ENCODE peak calls at places on chromosomes 3 and 15, in seven cellular contexts. D is fibroblast of mammary gland, C is sigmoid colon, M is RWPE1, S is fibroblast of pulmonary artery, I is islet precursor cell, J is cardiac fibroblast. V is an unnamed sample.
A peak's percentile ranks its signal among the peaks of the same experiment; 100 is the strongest.

GRCh38 chr3:46860381-46861292 is 2.6 kb downstream of the MYL3 start:
- DNase-seq in I (peak; percentile 77), M (no peak), C (peak; percentile 63), S (no peak), J (no peak), D (no peak), V (no peak)

GRCh38 chr15:34182942-34183341 is 27.0 kb downstream of the KATNBL1 start:
- DNase-seq in M (peak; percentile 25), J (no peak), I (peak; percentile 91), S (peak; percentile 7), D (no peak), C (no peak), V (no peak)

GRCh38 chr15:68650901-68651709 is 72.3 kb downstream of the CORO2B start:
- DNase-seq in D (no peak), S (no peak), I (peak; percentile 90), J (no peak), M (no peak), C (peak; percentile 76), V (no peak)

GRCh38 chr3:148707596-148708386 is 10.1 kb downstream of the AGTR1 start:
- DNase-seq in I (no peak), S (peak; percentile 17), J (peak; percentile 59), C (no peak), D (no peak), M (no peak), V (no peak)

GRCh38 chr15:47720555-47720954 is 3.2 kb downstream of the SEMA6D start:
- DNase-seq in C (no peak), S (no peak), D (no peak), M (no peak), I (no peak), J (no peak), V (no peak)

GRCh38 chr3:146511402-146512134 is 32.8 kb downstream of the PLSCR1 start:
- DNase-seq in J (no peak), I (no peak), M (no peak), D (no peak), C (no peak), S (no peak), V (no peak)

GRCh38 chr15:78195735-78196201 is 38.6 kb downstream of the ACSBG1 start:
- DNase-seq in C (no peak), D (no peak), M (peak; percentile 67), I (peak; percentile 71), S (peak; percentile 24), J (peak; percentile 22), V (peak; percentile 16)

GRCh38 chr3:33439421-33440327 is 531 bp downstream of the UBP1 start:
- DNase-seq in C (peak; percentile 82), J (peak; percentile 38), I (peak; percentile 78), M (peak; percentile 26), S (peak; percentile 39), D (peak; percentile 25), V (peak; percentile 43)

GRCh38 chr3:134473868-134474546 is 11.8 kb downstream of the ANAPC13 start:
- DNase-seq in M (peak; percentile 58), I (peak; percentile 86), S (peak; percentile 82), C (peak; percentile 86), D (peak; percentile 81), J (peak; percentile 87), V (peak; percentile 80)

GRCh38 chr15:80839764-80840130 is 60.6 kb downstream of the CEMIP start:
- DNase-seq in M (no peak), C (no peak), S (no peak), J (no peak), D (no peak), I (no peak), V (no peak)

GRCh38 chr15:39156166-39156565 is 424.7 kb upstream of the THBS1 start:
- DNase-seq in S (no peak), C (no peak), D (peak; percentile 94), M (no peak), J (peak; percentile 81), I (no peak), V (peak; percentile 64)

GRCh38 chr15:25764980-25765735 is 98.0 kb downstream of the ATP10A start:
- DNase-seq in D (no peak), C (no peak), J (no peak), M (no peak), S (no peak), I (no peak), V (no peak)

GRCh38 chr15:33243393-33243792 is 48.9 kb upstream of the FMN1 start:
- DNase-seq in C (no peak), M (peak; percentile 43), S (no peak), D (peak; percentile 36), I (no peak), J (peak; percentile 65), V (no peak)

GRCh38 chr3:177249203-177249602 is 51.9 kb upstream of the TBL1XR1 start:
- DNase-seq in I (no peak), C (no peak), S (no peak), J (no peak), D (no peak), M (no peak), V (no peak)

GRCh38 chr3:184380627-184381260 is 890 bp downstream of the CHRD start:
- DNase-seq in D (no peak), M (no peak), C (peak; percentile 64), J (no peak), S (no peak), I (no peak), V (no peak)

GRCh38 chr3:121942116-121942786 is 48.0 kb downstream of the SLC15A2 start:
- DNase-seq in I (no peak), J (peak; percentile 29), C (no peak), D (peak; percentile 4), M (peak; percentile 45), S (no peak), V (no peak)

GRCh38 chr3:195905970-195906864 is 2.1 kb downstream of the TNK2 start:
- DNase-seq in J (peak; percentile 43), M (no peak), S (no peak), I (no peak), D (peak; percentile 74), C (peak; percentile 44), V (peak; percentile 51)

GRCh38 chr15:69743091-69743490 is 290.5 kb downstream of the RPLP1 start:
- DNase-seq in J (no peak), I (peak; percentile 13), C (no peak), D (no peak), S (no peak), M (no peak), V (no peak)

GRCh38 chr3:15439476-15439875 is 12.1 kb downstream of the EAF1 start:
- DNase-seq in J (peak; percentile 74), I (no peak), D (peak; percentile 72), S (no peak), C (no peak), M (no peak), V (no peak)

GRCh38 chr3:127476936-127477335 is 113.6 kb downstream of the TPRA1 start:
- DNase-seq in C (no peak), S (no peak), I (no peak), J (no peak), M (no peak), D (no peak), V (no peak)

GRCh38 chr3:143726727-143727126 is 121.5 kb downstream of the SLC9A9 start:
- DNase-seq in I (no peak), C (no peak), D (peak; percentile 61), J (peak; percentile 48), M (no peak), S (no peak), V (peak; percentile 11)

GRCh38 chr15:38706956-38707355 is 142.3 kb upstream of the RASGRP1 start:
- DNase-seq in J (no peak), S (no peak), D (no peak), M (peak; percentile 54), C (no peak), I (no peak), V (no peak)

GRCh38 chr3:171806200-171807128 is 3.8 kb downstream of the PLD1 start:
- DNase-seq in M (peak; percentile 41), C (no peak), D (peak; percentile 93), I (no peak), S (peak; percentile 83), J (peak; percentile 90), V (peak; percentile 99)

GRCh38 chr15:82530606-82531379 is 9.5 kb downstream of the RPS17 start:
- DNase-seq in M (peak; percentile 77), C (peak; percentile 82), J (peak; percentile 70), I (peak; percentile 89), D (peak; percentile 54), S (peak; percentile 66), V (peak; percentile 51)

GRCh38 chr3:5021571-5022092 is 42.4 kb downstream of the BHLHE40 start:
- DNase-seq in S (peak; percentile 47), J (peak; percentile 85), D (peak; percentile 87), M (peak; percentile 60), I (no peak), C (no peak), V (no peak)

GRCh38 chr15:34600920-34601319 is 17.5 kb upstream of the GOLGA8B start:
- DNase-seq in C (no peak), D (no peak), M (no peak), S (no peak), J (no peak), I (no peak), V (no peak)

GRCh38 chr15:71228403-71228802 is 113.1 kb downstream of the THSD4 start:
- DNase-seq in C (no peak), I (peak; percentile 41), D (no peak), J (no peak), M (no peak), S (no peak), V (peak; percentile 66)

GRCh38 chr3:148083501-148084267 is 614.0 kb upstream of the AGTR1 start:
- DNase-seq in I (no peak), M (no peak), C (no peak), D (no peak), S (no peak), J (no peak), V (no peak)

GRCh38 chr3:151426337-151426648 is 34.6 kb downstream of the IGSF10 start:
- DNase-seq in I (no peak), C (no peak), D (no peak), S (no peak), J (no peak), M (no peak), V (no peak)

GRCh38 chr3:85560088-85560790 is 601.5 kb downstream of the CADM2 start:
- DNase-seq in C (no peak), J (peak; percentile 42), M (no peak), D (peak; percentile 45), S (peak; percentile 35), I (no peak), V (peak; percentile 1)

V was measured in fibroblast of villous mesenchyme.